ENCODE peak calls at places on chromosomes 3 and 15, in eight cellular contexts. E is CD8-positive, alpha-beta T cell; P is WTC11; S is neural progenitor cell; R is GM13977; A is cardiac muscle cell; C is BJ; N is GM20000. K is an unnamed sample.

GRCh38 chr3:178277605-178278004 is 258.6 kb upstream of the KCNMB2 start:
- DNase-seq in E (no peak), P (no peak), S (no peak), R (no peak), A (no peak), C (no peak), N (no peak), K (no peak)

GRCh38 chr3:159082514-159082913 is 280.7 kb downstream of the MFSD1 start:
- DNase-seq in E (no peak), P (no peak), S (no peak), R (no peak), A (no peak), C (peak; percentile 38), N (no peak), K (no peak)

GRCh38 chr15:89101302-89102191 is 13.3 kb downstream of the ABHD2 start:
- DNase-seq in E (no peak), P (no peak), S (no peak), R (no peak), A (peak; percentile 51), C (peak; percentile 90), N (no peak), K (no peak)

GRCh38 chr15:31405200-31405929 is 78.7 kb downstream of the KLF13 start:
- DNase-seq in E (no peak), P (no peak), S (no peak), R (no peak), A (no peak), C (no peak), N (no peak), K (no peak)

GRCh38 chr15:76012021-76012551 is at the start of gene NRG4:
- DNase-seq in E (no peak), P (no peak), S (no peak), R (peak; percentile 5), A (no peak), C (no peak), N (no peak), K (no peak)

GRCh38 chr15:99474041-99474906 is 91.5 kb upstream of the MEF2A start:
- DNase-seq in E (no peak), P (no peak), S (no peak), R (no peak), A (peak; percentile 34), C (no peak), N (no peak), K (no peak)

GRCh38 chr3:194688207-194688711 is 2.6 kb downstream of the FAM43A start:
- DNase-seq in E (no peak), P (peak; percentile 48), S (peak; percentile 49), R (peak; percentile 81), A (no peak), C (no peak), N (peak; percentile 80), K (no peak)

GRCh38 chr3:50231581-50231980 is 4.4 kb upstream of the GNAI2 start:
- DNase-seq in E (no peak), P (no peak), S (peak; percentile 61), R (no peak), A (no peak), C (no peak), N (no peak), K (no peak)

GRCh38 chr3:52013802-52014598 is 18.3 kb upstream of the RPL29 start:
- DNase-seq in E (no peak), P (no peak), S (no peak), R (no peak), A (no peak), C (no peak), N (no peak), K (no peak)

GRCh38 chr3:52015431-52016256 is 19.9 kb upstream of the RPL29 start:
- DNase-seq in E (no peak), P (no peak), S (no peak), R (no peak), A (peak; percentile 84), C (no peak), N (no peak), K (no peak)

GRCh38 chr3:52012699-52013098 is 17.0 kb upstream of the RPL29 start:
- DNase-seq in E (no peak), P (no peak), S (no peak), R (no peak), A (no peak), C (no peak), N (no peak), K (no peak)

GRCh38 chr3:52017467-52018065 is 21.9 kb upstream of the RPL29 start:
- DNase-seq in E (no peak), P (no peak), S (no peak), R (no peak), A (no peak), C (no peak), N (no peak), K (no peak)

DNA sequence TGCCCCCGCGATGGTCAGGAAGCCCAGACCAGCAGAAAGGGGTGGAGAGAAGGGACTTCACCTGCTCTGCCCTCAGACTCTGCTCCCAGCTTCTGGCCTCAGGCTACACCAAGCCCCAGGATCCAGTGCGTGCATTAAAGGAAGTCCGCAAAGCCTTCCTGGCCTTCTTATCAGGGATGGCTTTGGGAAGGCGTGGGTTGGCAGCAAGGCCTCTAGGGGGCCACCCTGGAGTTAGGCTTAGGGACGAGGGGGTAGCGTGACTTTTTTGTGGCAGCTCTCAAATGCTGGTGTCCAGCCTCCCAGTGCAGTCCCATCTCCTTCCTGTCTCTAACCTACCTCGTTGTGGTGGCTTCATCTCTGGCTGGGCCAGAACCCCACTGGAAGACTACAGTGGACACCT is 18.9 kb upstream of the RPL29 start:
- DNase-seq in E (no peak), P (peak; percentile 66), S (peak; percentile 65), R (no peak), A (peak; percentile 66), C (no peak), N (no peak), K (no peak)
- TF ChIP-seq CTCF in E (no peak), P (no peak), S (peak; percentile 49), R (no peak), A (peak; percentile 18), C (peak; percentile 56), N (no peak), K (peak; percentile 37)

GRCh38 chr3:98188553-98188952 is 22.1 kb downstream of the OR5H15 start:
- DNase-seq in E (no peak), P (no peak), S (peak; percentile 16), R (peak; percentile 7), A (peak; percentile 1), C (no peak), N (peak; percentile 29), K (no peak)

GRCh38 chr3:98182196-98182595 is 15.7 kb downstream of the OR5H15 start:
- DNase-seq in E (no peak), P (no peak), S (no peak), R (no peak), A (no peak), C (no peak), N (no peak), K (no peak)

GRCh38 chr3:98180311-98180710 is 13.8 kb downstream of the OR5H15 start:
- DNase-seq in E (no peak), P (no peak), S (no peak), R (no peak), A (no peak), C (no peak), N (no peak), K (no peak)

DNA sequence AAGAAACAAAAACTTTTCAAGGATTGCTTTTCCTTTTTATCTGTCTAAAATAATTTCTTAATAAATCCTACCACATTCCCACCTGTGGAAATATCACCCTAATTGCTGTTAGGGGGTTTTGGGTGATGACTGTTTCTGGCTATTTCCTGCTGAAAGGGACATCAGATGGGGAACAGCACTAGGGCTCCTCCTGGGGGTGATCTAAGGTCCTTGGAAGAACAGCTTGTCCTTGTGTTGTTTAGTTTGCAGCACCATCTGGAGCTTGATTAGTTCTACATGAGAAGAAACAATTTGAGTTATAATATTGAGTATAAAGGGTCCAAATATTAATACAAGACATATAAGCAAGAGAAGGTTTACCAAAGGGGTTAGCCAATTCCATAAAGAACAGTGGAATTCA is 18.7 kb downstream of the OR5H15 start:
- DNase-seq in E (no peak), P (peak; percentile 16), S (peak; percentile 40), R (no peak), A (peak; percentile 5), C (no peak), N (peak; percentile 2), K (no peak)
- TF ChIP-seq CTCF in E (no peak), P (no peak), S (peak; percentile 43), R (no peak), A (no peak), C (no peak), N (no peak), K (no peak)

GRCh38 chr3:100402150-100402706 is 889 bp downstream of the LNP1 start:
- DNase-seq in E (no peak), P (no peak), S (no peak), R (no peak), A (peak; percentile 70), C (peak; percentile 44), N (no peak), K (no peak)

GRCh38 chr3:100400782-100401673 is at the start of the genes LNP1 and TOMM70:
- DNase-seq in E (peak; percentile 94), P (peak; percentile 97), S (peak; percentile 98), R (peak; percentile 90), A (peak; percentile 98), C (peak; percentile 79), N (peak; percentile 93), K (no peak)

GRCh38 chr3:100401674-100402036 is 316 bp downstream of the LNP1 start:
- DNase-seq in E (no peak), P (peak; percentile 39), S (peak; percentile 72), R (peak; percentile 17), A (peak; percentile 68), C (no peak), N (peak; percentile 13), K (no peak)

GRCh38 chr3:100399341-100400071 is 1.4 kb downstream of the TOMM70 start:
- DNase-seq in E (no peak), P (no peak), S (no peak), R (no peak), A (no peak), C (no peak), N (no peak), K (no peak)

DNA sequence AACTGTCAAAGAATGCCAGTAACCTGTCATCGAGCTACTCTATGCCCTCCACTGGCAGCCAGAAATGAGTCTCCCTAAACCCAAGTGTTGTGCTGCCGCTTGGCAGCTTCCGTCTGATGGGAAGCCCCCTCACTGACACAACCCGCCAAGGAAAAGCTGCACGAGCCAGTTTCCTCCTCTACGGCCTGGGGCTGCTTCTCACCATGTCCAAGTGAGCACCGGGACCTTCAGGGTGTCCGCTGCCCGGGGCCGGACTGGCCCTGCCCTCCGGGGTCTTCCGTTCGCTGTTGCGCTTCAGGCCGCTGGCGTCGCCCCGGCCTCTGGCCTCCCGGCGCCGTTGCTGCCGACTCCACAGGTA is 486 bp downstream of the TOMM70 start:
- DNase-seq in E (no peak), P (peak; percentile 19), S (no peak), R (peak; percentile 11), A (peak; percentile 41), C (no peak), N (no peak), K (no peak)
- TF ChIP-seq CTCF in E (no peak), P (no peak), S (no peak), R (no peak), A (no peak), C (no peak), N (no peak), K (no peak)

GRCh38 chr3:183181606-183182005 is 19.1 kb upstream of the LAMP3 start:
- DNase-seq in E (no peak), P (no peak), S (no peak), R (no peak), A (no peak), C (no peak), N (no peak), K (no peak)

GRCh38 chr3:183180765-183181295 is 18.3 kb upstream of the LAMP3 start:
- DNase-seq in E (no peak), P (no peak), S (no peak), R (no peak), A (no peak), C (no peak), N (no peak), K (no peak)

GRCh38 chr3:183178512-183178832 is 15.9 kb upstream of the LAMP3 start:
- DNase-seq in E (no peak), P (no peak), S (no peak), R (no peak), A (no peak), C (no peak), N (no peak), K (no peak)

GRCh38 chr3:183180105-183180763 is 17.7 kb upstream of the LAMP3 start:
- DNase-seq in E (no peak), P (no peak), S (peak; percentile 47), R (no peak), A (peak; percentile 15), C (no peak), N (no peak), K (no peak)

DNA sequence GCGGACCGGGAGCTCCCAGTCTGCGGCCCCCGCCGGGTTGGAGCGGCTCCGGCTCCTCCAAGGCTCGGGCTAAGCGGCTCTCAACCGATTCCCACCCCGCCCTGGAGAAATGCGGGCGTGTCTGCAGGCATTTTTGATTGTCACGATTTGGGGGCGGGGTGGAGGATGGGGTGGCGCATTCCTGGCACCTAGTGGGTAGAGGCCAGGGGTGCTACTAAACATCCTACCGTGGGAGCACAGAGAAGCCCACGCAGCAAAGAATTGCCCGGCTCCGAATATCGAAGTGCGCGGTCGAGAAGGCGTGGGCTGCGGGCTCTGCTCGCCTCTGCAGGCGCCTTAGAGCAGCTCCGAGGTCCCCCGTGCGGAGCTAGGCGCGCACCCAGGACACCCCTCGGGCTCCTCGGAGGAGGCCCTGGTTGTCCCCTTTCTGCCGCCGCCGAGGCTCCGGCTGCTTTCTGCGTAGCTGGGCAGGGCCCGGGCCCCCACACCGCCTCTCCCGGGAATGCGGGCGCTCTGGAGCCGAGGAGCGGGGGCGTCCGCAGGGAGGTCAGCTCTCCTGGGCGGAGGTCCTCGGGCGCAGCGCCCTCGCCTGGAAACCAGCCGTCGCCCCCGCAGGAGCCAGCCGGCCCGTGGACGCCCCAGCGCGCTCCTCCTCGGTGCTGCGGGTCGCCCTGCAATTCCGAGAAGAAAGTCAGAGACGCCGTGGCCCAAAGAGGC is 16.5 kb upstream of the LAMP3 start:
- DNase-seq in E (peak; percentile 56), P (peak; percentile 76), S (peak; percentile 80), R (peak; percentile 73), A (peak; percentile 64), C (no peak), N (peak; percentile 72), K (peak; percentile 42)
- TF ChIP-seq CTCF in E (no peak), P (no peak), S (peak; percentile 52), R (peak; percentile 54), A (peak; percentile 35), C (peak; percentile 9), N (peak; percentile 15), K (no peak)